ENCODE peak calls at places on chromosomes 12 and 14, in seven cellular contexts. R, X, J, Y, N, F and C are unnamed samples.
A peak's percentile ranks its signal among the peaks of the same experiment; 100 is the strongest.

GRCh38 chr12:68231707-68232106 is 6.1 kb upstream of the IL26 start:
- DNase-seq in R (no peak), X (no peak), J (no peak), Y (no peak), N (no peak), F (peak; percentile 24), C (no peak)

GRCh38 chr14:104895786-104896642 is 28.7 kb upstream of the PLD4 start:
- DNase-seq in R (no peak), X (no peak), J (peak; percentile 16), Y (peak; percentile 43), N (peak; percentile 46), F (no peak), C (no peak)

GRCh38 chr14:51889851-51890250 is 29.4 kb downstream of the GNG2 start:
- DNase-seq in R (no peak), X (no peak), J (no peak), Y (no peak), N (no peak), F (no peak), C (peak; percentile 39)

GRCh38 chr12:29067430-29067829 is 81.6 kb upstream of the FAR2 start:
- DNase-seq in R (no peak), X (no peak), J (no peak), Y (no peak), N (no peak), F (no peak), C (no peak)

GRCh38 chr12:19415563-19415962 is 23.7 kb upstream of the AEBP2 start:
- DNase-seq in R (no peak), X (no peak), J (no peak), Y (no peak), N (no peak), F (no peak), C (no peak)

GRCh38 chr12:128180166-128180565 is 86.8 kb upstream of the TMEM132C start:
- DNase-seq in R (no peak), X (no peak), J (no peak), Y (no peak), N (no peak), F (no peak), C (no peak)

GRCh38 chr12:131681257-131681620 is 29.7 kb upstream of the SFSWAP start:
- DNase-seq in R (no peak), X (no peak), J (no peak), Y (no peak), N (no peak), F (no peak), C (no peak)

GRCh38 chr14:90519262-90519920 is 122.6 kb downstream of the CALM1 start:
- DNase-seq in R (no peak), X (no peak), J (no peak), Y (no peak), N (no peak), F (no peak), C (no peak)

GRCh38 chr12:32828552-32828951 is 68.0 kb downstream of the PKP2 start:
- DNase-seq in R (no peak), X (no peak), J (no peak), Y (no peak), N (no peak), F (no peak), C (no peak)

DNA sequence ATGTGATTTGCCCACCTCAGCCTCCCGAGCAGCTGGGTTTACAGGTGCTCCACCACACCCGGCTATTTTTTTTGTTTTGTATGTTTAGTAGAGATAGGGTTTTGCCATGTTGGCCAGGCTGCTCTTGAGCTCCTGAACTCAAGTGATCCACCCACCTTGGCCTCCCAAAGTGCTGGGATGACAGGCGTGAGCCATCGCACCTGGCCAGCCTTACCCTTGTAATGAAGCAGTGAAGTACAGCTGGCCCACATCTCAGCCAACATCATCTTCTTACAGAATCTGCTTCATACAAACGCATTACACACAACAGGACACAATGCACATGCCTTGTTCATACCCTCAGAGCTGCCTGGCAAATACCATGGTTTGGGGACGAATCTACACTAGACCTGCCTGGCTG is 31.3 kb upstream of the CHFR start:
- DNase-seq in R (no peak), X (no peak), J (no peak), Y (no peak), N (no peak), F (no peak), C (no peak)
- H3K9me3 ChIP-seq in R (peaks cover 94% of the 10 kb centered on the region), X (peaks cover 57% of the 10 kb centered on the region), J (peaks cover 39% of the 10 kb centered on the region), Y (no peaks in the 10 kb centered on the region), N (peaks cover 11% of the 10 kb centered on the region), F (peaks cover 99% of the 10 kb centered on the region), C (peaks cover 94% of the 10 kb centered on the region)

DNA sequence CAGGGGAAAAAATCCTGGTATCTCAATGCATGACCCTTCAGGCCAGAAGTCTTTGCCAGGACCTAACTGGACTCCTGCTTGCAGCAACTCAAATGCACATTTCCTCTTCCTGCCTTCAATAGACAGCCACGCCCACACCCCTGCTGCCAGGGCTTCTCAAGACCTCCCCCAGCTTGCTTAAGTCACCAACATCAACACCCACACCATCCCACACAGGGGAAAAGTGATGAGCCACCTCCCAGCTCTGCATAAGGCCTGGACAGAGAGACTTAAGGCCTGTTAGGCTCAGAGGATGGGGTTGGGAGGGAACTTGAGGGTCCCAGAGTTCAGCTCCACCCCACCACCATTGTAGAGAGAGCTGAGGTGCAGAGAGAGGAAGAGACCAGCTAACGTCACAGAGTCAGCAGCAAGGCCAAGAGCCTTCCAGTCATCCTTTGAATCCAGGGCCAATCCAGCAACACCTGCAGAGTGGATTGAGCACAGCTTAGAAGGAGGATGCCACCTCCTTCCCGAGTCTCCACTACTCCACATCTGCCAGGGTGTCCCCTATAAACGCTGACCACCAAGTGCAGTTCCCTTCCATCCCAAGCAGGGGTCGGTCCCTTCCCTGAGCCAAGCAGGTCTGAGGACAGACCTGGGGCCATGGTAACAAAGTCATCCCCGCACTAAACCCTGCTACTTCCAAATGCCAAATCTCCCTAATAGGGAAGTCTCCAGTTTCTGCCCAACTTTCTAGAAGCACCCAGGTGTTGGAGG is 50.0 kb downstream of the KDM2B start:
- DNase-seq in R (no peak), X (peak; percentile 44), J (peak; percentile 28), Y (peak; percentile 92), N (no peak), F (peak; percentile 51), C (peak; percentile 92)
- H3K4me1 ChIP-seq in R (peaks cover 15% of the 10 kb centered on the region), X (peaks cover 5% of the 10 kb centered on the region), J (peaks cover 13% of the 10 kb centered on the region), Y (peaks cover 8% of the 10 kb centered on the region), N (peaks cover 17% of the 10 kb centered on the region), F (peaks cover 19% of the 10 kb centered on the region), C (peaks cover 35% of the 10 kb centered on the region)

GRCh38 chr12:58654021-58654420 is 266.3 kb downstream of the LRIG3 start:
- DNase-seq in R (no peak), X (no peak), J (no peak), Y (no peak), N (no peak), F (no peak), C (no peak)

GRCh38 chr12:58657175-58657574 is 263.1 kb downstream of the LRIG3 start:
- DNase-seq in R (no peak), X (no peak), J (no peak), Y (no peak), N (no peak), F (peak; percentile 33), C (no peak)

GRCh38 chr12:58655375-58655774 is 264.9 kb downstream of the LRIG3 start:
- DNase-seq in R (no peak), X (no peak), J (no peak), Y (no peak), N (no peak), F (no peak), C (no peak)

GRCh38 chr12:58651850-58652249 is 268.5 kb downstream of the LRIG3 start:
- DNase-seq in R (no peak), X (no peak), J (no peak), Y (no peak), N (no peak), F (no peak), C (no peak)

DNA sequence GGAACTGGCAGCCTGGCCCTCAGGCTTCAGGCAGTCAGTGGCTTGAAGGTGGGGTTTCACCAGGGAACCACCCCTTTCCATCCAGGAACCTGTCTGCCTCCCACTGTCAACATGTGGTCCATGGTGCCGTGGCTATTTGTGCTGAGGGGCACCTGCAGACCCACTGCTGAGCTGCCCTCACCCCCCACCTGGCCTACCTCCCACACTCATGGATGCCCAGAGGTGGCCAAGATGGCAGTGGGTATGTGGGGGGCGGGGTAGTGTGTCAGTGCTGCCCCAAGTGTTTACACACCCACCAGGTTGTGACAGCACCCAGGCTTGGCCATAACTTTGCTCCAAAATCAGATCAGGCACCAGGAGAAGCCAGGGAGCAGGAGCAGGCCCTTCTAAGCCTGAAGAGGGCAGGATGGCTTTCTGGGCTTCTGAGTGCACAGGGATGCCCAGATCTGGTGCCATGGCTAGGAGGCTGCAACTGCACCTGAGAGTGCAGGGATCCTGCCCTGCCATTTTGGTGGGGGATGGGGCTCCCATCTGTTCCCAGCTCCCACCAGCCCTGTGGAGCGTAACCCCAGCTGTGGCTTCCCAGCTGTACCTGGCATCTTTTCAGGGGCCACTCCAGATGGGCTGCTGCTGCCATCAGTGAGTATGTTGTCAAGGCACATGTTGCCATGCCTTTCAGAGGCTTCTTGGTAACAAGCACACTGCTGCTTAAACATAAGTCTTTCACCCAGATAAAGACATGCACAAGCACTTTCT is 263.9 kb downstream of the LRIG3 start:
- DNase-seq in R (no peak), X (no peak), J (no peak), Y (no peak), N (no peak), F (no peak), C (no peak)
- H3K9me3 ChIP-seq in R (peaks cover 4% of the 10 kb centered on the region), X (no peaks in the 10 kb centered on the region), J (no peaks in the 10 kb centered on the region), Y (no peaks in the 10 kb centered on the region), N (no peaks in the 10 kb centered on the region), F (peaks cover 3% of the 10 kb centered on the region), C (no peaks in the 10 kb centered on the region)

GRCh38 chr12:111444706-111445310 is 39.1 kb downstream of the SH2B3 start:
- DNase-seq in R (no peak), X (no peak), J (peak; percentile 64), Y (peak; percentile 93), N (peak; percentile 65), F (no peak), C (peak; percentile 95)

GRCh38 chr12:111445311-111446043 is 39.8 kb downstream of the SH2B3 start:
- DNase-seq in R (no peak), X (no peak), J (no peak), Y (no peak), N (peak; percentile 46), F (no peak), C (no peak)

GRCh38 chr12:111446631-111447570 is 41.2 kb downstream of the SH2B3 start:
- DNase-seq in R (no peak), X (no peak), J (no peak), Y (peak; percentile 43), N (peak; percentile 42), F (no peak), C (no peak)

GRCh38 chr12:111447571-111448265 is 42.0 kb downstream of the SH2B3 start:
- DNase-seq in R (no peak), X (no peak), J (no peak), Y (peak; percentile 44), N (peak; percentile 45), F (no peak), C (no peak)

DNA sequence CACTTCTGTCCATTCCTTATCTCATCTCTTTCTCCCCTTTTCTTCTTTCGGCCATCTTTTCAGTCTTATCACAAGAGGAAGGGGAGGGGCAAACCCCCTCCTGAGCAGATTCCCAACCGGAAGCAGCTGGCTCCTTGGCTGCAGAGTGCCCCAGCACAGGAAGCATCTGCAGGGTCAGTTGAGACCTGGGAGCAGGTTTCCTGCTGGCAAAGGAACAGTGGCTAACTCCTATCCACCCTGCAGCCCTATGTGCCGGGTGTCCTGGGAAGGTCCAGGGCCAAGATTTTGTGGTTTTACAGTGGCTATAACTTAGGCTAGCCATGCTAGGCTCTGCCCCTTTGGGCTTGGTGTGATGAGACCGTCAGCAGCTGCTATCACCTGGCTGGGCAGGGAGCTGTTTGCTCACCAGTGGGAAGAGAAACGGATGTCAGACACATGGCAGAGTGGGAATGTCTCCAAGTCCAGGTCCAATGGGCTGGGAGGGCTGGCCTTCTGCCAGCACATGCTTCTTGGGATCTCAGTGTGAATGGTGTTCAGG is 40.4 kb downstream of the SH2B3 start:
- DNase-seq in R (no peak), X (no peak), J (no peak), Y (peak; percentile 57), N (peak; percentile 78), F (no peak), C (no peak)
- H3K4me1 ChIP-seq in R (no peaks in the 10 kb centered on the region), X (peaks cover 5% of the 10 kb centered on the region), J (no peaks in the 10 kb centered on the region), Y (peaks cover 24% of the 10 kb centered on the region), N (peaks cover 31% of the 10 kb centered on the region), F (peaks cover 33% of the 10 kb centered on the region), C (peaks cover 41% of the 10 kb centered on the region)